ENCODE peak calls at places on chromosomes 12 and 14, in four cellular contexts. P is GM12878, J is HepG2, U is K562. X is an unnamed sample.

GRCh38 chr12:91397866-91398532 is 215.4 kb upstream of the DCN start:
- DNase-seq in P (no peak), U (no peak), J (no peak), X (no peak)

GRCh38 chr12:108832730-108833354 is 24.5 kb downstream of the SSH1 start:
- DNase-seq in P (no peak), J (no peak), U (no peak), X (no peak)

GRCh38 chr12:2339022-2339431 is 286.2 kb downstream of the CACNA1C start:
- DNase-seq in U (no peak), J (no peak), P (no peak), X (peak)

GRCh38 chr14:21263284-21264024 is 5.8 kb downstream of the HNRNPC start:
- DNase-seq in U (no peak), P (no peak), J (no peak), X (no peak)

GRCh38 chr12:27999970-28000369 is 27.4 kb upstream of the PTHLH start:
- DNase-seq in J (no peak), P (no peak), U (no peak), X (no peak)

GRCh38 chr12:82279597-82279996 is 78.6 kb downstream of the CCDC59 start:
- DNase-seq in P (no peak), U (no peak), J (no peak), X (no peak)

GRCh38 chr14:64296561-64296960 is 2.4 kb upstream of the ESR2 start:
- DNase-seq in J (no peak), U (no peak), P (no peak), X (no peak)

GRCh38 chr14:26444745-26445144 is 153.1 kb downstream of the NOVA1 start:
- DNase-seq in U (no peak), P (no peak), J (no peak), X (no peak)

GRCh38 chr12:727321-727720 is 25.1 kb upstream of the WNK1 start:
- DNase-seq in U (no peak), J (no peak), P (no peak), X (no peak)

GRCh38 chr14:89899917-89900680 is 54.4 kb downstream of the EFCAB11 start:
- DNase-seq in J (peak), U (no peak), P (no peak), X (no peak)

GRCh38 chr12:68856510-68856909 is 48.5 kb downstream of the MDM2 start:
- DNase-seq in J (no peak), U (no peak), P (no peak), X (no peak)

DNA sequence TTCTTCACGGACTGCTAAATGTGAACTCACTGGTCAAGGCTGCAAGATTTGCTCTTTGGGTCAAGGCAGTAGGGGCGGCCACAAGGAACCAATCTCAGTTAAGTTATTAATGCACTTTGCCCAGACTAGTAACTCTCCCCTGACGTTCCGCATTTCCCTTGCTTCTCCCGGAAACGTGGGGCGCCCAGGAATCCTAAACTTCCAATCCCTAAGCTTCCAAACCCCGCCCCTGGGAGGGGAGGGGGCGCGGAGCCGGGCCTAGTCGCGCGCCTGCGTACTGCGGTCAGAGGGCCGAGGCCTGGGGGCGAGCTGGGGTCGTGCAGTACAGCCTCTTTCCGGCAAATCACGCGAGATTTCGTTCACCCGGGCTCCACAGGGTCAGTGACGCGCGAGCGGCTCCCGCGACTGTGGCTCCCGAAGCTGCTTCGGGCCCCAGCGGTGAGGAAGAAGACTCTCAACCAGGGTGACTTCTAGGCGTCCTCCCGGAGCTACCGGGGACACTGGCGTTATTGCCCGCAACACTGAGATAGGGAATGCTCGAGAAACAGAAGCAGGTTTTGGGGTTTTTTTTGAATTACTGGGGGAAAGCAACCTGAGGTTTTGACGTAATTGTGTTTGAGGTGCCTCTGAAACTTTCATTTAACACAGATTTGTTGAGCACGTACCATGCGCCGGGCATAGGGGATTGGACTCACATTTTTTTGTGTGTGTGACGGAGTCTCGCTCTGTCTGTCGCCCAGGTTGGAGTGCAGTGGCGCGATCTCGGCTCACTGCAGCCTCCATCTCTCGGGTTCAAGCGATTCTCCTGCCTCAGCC is at the start of gene PTGR2:
- DNase-seq in J (peak), U (peak), P (peak), X (peak)
- TF ChIP-seq EP300 in J (no peak), U (no peak), P (no peak), X (no peak)

GRCh38 chr12:131369094-131369845 is 341.6 kb upstream of the SFSWAP start:
- DNase-seq in P (no peak), U (no peak), J (no peak), X (no peak)
- TF ChIP-seq CHD4 in P (no peak), U (no peak), J (no peak), X (no peak)

DNA sequence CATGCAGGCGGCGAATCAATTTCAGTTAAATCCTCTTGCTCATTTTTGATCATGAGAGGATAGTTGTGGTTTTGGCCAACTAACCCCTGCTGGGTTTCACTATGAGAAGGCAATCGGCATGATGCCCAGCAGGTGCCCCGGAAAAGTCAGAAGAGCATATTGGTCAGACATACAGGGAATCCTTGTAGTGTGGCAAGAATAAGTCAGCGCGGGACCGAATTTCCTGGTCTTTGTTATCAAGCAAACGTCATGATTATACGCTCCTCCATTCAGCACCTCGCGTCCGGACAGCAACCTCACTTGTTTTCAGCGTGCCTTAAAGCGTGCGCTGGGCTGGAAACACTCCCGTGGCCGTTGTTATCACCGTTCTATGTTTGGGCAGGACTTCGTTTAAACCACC is 1.8 kb downstream of the TBC1D30 start:
- DNase-seq in U (peak), P (peak), J (no peak), X (no peak)
- TF ChIP-seq EP300 in U (no peak), P (no peak), J (no peak), X (no peak)

GRCh38 chr12:50637870-50638481 is 125.9 kb upstream of the ATF1 start:
- DNase-seq in P (no peak), J (peak), U (no peak), X (peak)
- TF ChIP-seq CHD4 in P (no peak), J (no peak), U (no peak), X (no peak)

DNA sequence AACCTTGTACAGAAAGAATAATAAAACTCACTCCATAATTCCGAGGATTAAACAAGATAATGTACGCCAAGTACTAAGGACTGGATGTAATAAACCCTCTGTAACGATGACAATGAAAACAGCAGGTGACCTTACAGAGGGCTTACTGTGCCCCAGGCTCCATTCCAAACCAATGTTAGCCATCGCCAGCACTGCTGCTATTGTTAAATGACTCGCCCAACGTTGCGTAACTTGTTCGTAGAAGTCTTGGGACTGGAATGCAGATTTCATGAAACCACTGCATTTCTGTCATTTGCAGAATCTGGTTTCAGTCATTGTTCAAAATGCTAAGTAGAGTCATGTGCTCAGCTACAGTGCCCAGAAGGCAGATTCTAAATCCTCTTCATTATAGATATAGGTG is 728 bp upstream of the STON2 start:
- DNase-seq in U (no peak), P (no peak), J (no peak), X (peak)
- TF ChIP-seq EP300 in U (no peak), P (no peak), J (no peak), X (no peak)

DNA sequence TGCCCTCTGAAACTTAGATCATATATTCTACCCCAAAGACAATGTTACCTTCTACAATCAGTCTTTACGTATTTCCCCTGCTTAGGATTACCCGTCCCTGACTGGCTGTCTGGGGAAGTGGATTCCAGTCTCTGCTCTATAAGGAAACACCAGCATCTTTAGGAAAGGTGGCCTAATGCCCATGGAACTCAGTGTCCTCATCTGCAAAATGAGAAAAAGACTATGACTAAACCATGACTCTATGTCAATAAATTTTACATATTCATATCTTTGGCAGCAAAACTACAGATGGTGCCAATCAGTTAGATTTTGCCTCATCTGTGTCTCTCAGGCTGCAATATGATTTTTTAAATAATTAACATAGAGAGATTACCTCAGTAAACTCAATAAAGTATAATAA is 133.8 kb downstream of the ITPR2 start:
- DNase-seq in P (no peak), U (no peak), J (no peak), X (no peak)
- TF ChIP-seq CHD4 in P (no peak), U (no peak), J (no peak), X (no peak)

X was measured in A549.